ENCODE peak calls at places on chromosomes 1 and 21, in six cellular contexts. Q is adrenal gland, M is HCT116, U is mucosa of descending colon, Z is cardiac fibroblast, Y is astrocyte. A is an unnamed sample.
A peak's percentile ranks its signal among the peaks of the same experiment; 100 is the strongest.

GRCh38 chr1:248844526-248844925 is 6.5 kb downstream of the ZNF672 start:
- DNase-seq in M (no peak), U (no peak), Q (no peak), Y (no peak), Z (no peak), A (no peak)

GRCh38 chr1:38915352-38915948 is 26.2 kb downstream of the RHBDL2 start:
- DNase-seq in Z (no peak), M (no peak), U (no peak), Y (no peak), Q (no peak), A (peak; percentile 43)

GRCh38 chr1:240020871-240021270 is 70.8 kb upstream of the FMN2 start:
- DNase-seq in Z (no peak), U (no peak), Q (no peak), Y (no peak), M (no peak), A (no peak)

GRCh38 chr1:114428083-114428754 is 82.8 kb downstream of the TRIM33 start:
- DNase-seq in Y (no peak), Q (no peak), Z (peak; percentile 47), M (no peak), U (peak; percentile 10), A (no peak)

GRCh38 chr1:89610457-89610991 is 22.4 kb upstream of the LRRC8C start:
- DNase-seq in Y (no peak), Z (no peak), U (no peak), M (no peak), Q (no peak), A (no peak)

GRCh38 chr1:119623651-119624050 is 24.4 kb downstream of the ZNF697 start:
- DNase-seq in M (no peak), Y (no peak), Q (no peak), U (no peak), Z (peak; percentile 23), A (no peak)

GRCh38 chr1:59699227-59699847 is 115.4 kb upstream of the HOOK1 start:
- DNase-seq in Y (no peak), Q (no peak), M (peak; percentile 15), U (peak; percentile 41), Z (peak; percentile 70), A (peak; percentile 11)

GRCh38 chr1:66705100-66705499 is 47.2 kb upstream of the DYNLT5 start:
- DNase-seq in Q (peak; percentile 26), Y (no peak), U (no peak), M (no peak), Z (peak; percentile 80), A (no peak)

GRCh38 chr1:111082421-111083192 is 57.3 kb downstream of the DRAM2 start:
- DNase-seq in U (no peak), Y (peak; percentile 27), Q (no peak), Z (peak; percentile 89), M (no peak), A (no peak)

GRCh38 chr1:12001249-12001917 is 17.9 kb upstream of the MIIP start:
- DNase-seq in Q (no peak), U (peak; percentile 50), Z (peak; percentile 73), M (peak; percentile 77), Y (no peak), A (no peak)

GRCh38 chr1:6460349-6461236 is 5.4 kb downstream of the TNFRSF25 start:
- DNase-seq in Z (no peak), M (no peak), Y (no peak), U (no peak), Q (no peak), A (no peak)

GRCh38 chr1:24588573-24588972 is 32.7 kb downstream of the NCMAP start:
- DNase-seq in Y (no peak), M (no peak), Q (no peak), Z (no peak), U (no peak), A (no peak)

GRCh38 chr1:58584082-58584895 is 7.2 kb upstream of the TACSTD2 start:
- DNase-seq in Z (peak; percentile 96), Q (peak; percentile 86), M (peak; percentile 87), Y (peak; percentile 97), U (no peak), A (no peak)

GRCh38 chr1:21874778-21875547 is 62.1 kb downstream of the HSPG2 start:
- DNase-seq in U (no peak), Y (no peak), M (no peak), Q (no peak), Z (no peak), A (no peak)

GRCh38 chr1:156839426-156840109 is 19.3 kb downstream of the INSRR start:
- DNase-seq in M (no peak), Y (no peak), Z (no peak), U (no peak), Q (no peak), A (no peak)

GRCh38 chr1:43383449-43383848 is 6.2 kb downstream of the MED8 start:
- DNase-seq in M (no peak), Y (no peak), U (no peak), Z (no peak), Q (no peak), A (no peak)
- TF ChIP-seq CTCF in M (peak; percentile 45), Y (no peak), U (no peak), Z (no peak), Q (no peak), A (no peak)

GRCh38 chr21:39601194-39601940 is 11.4 kb upstream of the B3GALT5 start:
- DNase-seq in M (no peak), Q (no peak), Y (peak; percentile 31), U (no peak), Z (no peak), A (no peak)

GRCh38 chr21:39599191-39599966 is 13.4 kb upstream of the B3GALT5 start:
- DNase-seq in U (no peak), Y (no peak), M (no peak), Q (no peak), Z (no peak), A (no peak)

GRCh38 chr21:39602793-39603192 is 9.9 kb upstream of the B3GALT5 start:
- DNase-seq in Z (no peak), Q (no peak), M (no peak), U (no peak), Y (no peak), A (no peak)

GRCh38 chr21:39604951-39605350 is 7.8 kb upstream of the B3GALT5 start:
- DNase-seq in M (no peak), Q (no peak), Y (no peak), U (no peak), Z (no peak), A (no peak)

DNA sequence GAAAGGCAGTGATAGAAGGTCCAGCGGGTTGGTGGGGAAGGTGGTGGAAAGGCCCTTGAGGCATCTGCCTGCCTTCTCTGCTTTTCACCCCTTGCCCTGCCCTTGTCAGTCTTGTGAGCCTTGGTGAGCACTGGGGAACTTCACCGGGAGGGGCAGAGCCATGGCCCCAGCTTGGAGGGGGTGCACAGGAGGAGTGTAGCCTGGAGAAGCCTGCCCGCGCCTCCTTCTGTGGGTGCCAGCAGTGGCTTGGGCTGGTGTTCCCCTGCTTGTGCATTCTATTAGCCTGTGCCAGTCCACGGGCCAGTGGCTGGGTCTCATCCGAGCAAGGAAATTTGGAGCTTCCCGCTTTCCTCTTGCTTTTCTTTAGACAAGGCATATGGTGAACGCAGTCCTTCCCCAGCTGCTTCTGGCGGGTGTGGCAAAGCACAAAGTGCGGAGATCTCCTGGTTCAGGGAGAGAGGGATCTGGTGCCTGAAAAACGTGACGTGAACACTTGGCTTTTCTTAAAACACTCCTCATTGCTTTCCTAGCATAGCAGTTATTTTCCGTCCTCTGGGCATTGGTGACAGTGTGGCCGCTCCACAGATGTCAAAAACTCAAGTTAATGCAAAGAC is 10.6 kb upstream of the B3GALT5 start:
- DNase-seq in M (no peak), Y (no peak), Q (no peak), U (no peak), Z (no peak), A (no peak)
- H3K4me3 ChIP-seq in M (no peak overlapping the region), Y (no peak overlapping the region), Q (no peak overlapping the region), U (no peak overlapping the region), Z (no peak overlapping the region), A (no peak overlapping the region)

DNA sequence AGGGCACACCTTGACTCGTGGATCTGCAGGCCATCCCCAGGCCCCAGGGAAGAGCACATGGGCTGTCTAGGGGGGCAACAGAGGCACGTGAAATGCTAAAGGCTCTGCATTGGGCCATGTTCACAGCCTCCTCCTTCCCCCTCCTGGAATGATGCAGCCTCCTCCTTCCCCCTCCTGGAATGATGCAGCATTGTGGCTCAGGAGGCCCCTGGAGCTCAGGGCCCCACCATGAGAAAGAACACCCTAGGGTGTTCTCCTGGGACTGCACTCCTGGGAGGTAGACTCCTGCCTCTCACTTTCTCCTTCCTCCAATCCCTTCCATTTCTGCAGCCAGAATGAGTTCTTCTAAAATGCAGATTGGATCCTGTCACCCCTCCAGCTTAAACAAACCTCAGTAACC is 1.5 kb upstream of the IGFN1 start:
- DNase-seq in Y (no peak), M (no peak), Z (no peak), U (no peak), Q (no peak), A (no peak)
- TF ChIP-seq CTCF in Y (no peak), M (no peak), Z (no peak), U (no peak), Q (no peak), A (no peak)

GRCh38 chr21:43894206-43894577 is 29.2 kb downstream of the AGPAT3 start:
- DNase-seq in U (no peak), Q (no peak), Z (no peak), M (no peak), Y (no peak), A (no peak)
- H3K4me3 ChIP-seq in U (no peak overlapping the region), Q (no peak overlapping the region), Z (no peak overlapping the region), M (no peak overlapping the region), Y (no peak overlapping the region), A (no peak overlapping the region)

A was measured in Caco-2.